ENCODE peak calls at places on chromosomes 7 and 10, in four cellular contexts. X is dermis microvascular lymphatic vessel endothelial cell, C is upper lobe of right lung, R is GM13976. A is an unnamed sample.

GRCh38 chr10:25493122-25493893 is 318.5 kb downstream of the GPR158 start:
- DNase-seq in X (no peak), C (no peak), R (no peak), A (no peak)

GRCh38 chr10:17476073-17476472 is 21.7 kb upstream of the ST8SIA6 start:
- DNase-seq in X (no peak), C (no peak), R (no peak), A (no peak)

GRCh38 chr10:125142946-125143345 is 17.4 kb downstream of the CTBP2 start:
- DNase-seq in X (no peak), C (no peak), R (no peak), A (no peak)

GRCh38 chr10:100192350-100192749 is 6.5 kb upstream of the ERLIN1 start:
- DNase-seq in X (no peak), C (no peak), R (no peak), A (no peak)

GRCh38 chr10:82882722-82883121 is 1007.7 kb downstream of the NRG3 start:
- DNase-seq in X (no peak), C (no peak), R (no peak), A (no peak)

GRCh38 chr10:113128450-113129105 is 178.5 kb downstream of the TCF7L2 start:
- DNase-seq in X (no peak), C (no peak), R (no peak), A (no peak)

GRCh38 chr7:2261611-2262010 is 19.6 kb downstream of the NUDT1 start:
- DNase-seq in X (no peak), C (no peak), R (peak), A (peak)

GRCh38 chr7:106071999-106072714 is 40.0 kb downstream of the SYPL1 start:
- DNase-seq in X (peak), C (no peak), R (no peak), A (no peak)

GRCh38 chr7:101125989-101126650 is 784 bp upstream of the SERPINE1 start:
- DNase-seq in X (no peak), C (peak), R (no peak), A (peak)

GRCh38 chr10:30422981-30423654 is 10.9 kb upstream of the MAP3K8 start:
- DNase-seq in X (no peak), C (peak), R (no peak), A (no peak)

GRCh38 chr10:78685466-78686163 is 383.2 kb upstream of the ZMIZ1 start:
- DNase-seq in X (no peak), C (no peak), R (no peak), A (no peak)

GRCh38 chr7:103632972-103633371 is 187.0 kb upstream of the SLC26A5 start:
- DNase-seq in X (no peak), C (no peak), R (no peak), A (no peak)

GRCh38 chr10:59004392-59004791 is 172.1 kb upstream of the PHYHIPL start:
- DNase-seq in X (no peak), C (no peak), R (no peak), A (no peak)

GRCh38 chr7:133770863-133771492 is 356.2 kb upstream of the LRGUK start:
- DNase-seq in X (no peak), C (no peak), R (no peak), A (no peak)

GRCh38 chr7:64559206-64559605 is 3.7 kb downstream of the ZNF680 start:
- DNase-seq in X (no peak), C (no peak), R (no peak), A (no peak)

GRCh38 chr10:89332718-89333281 is 5.0 kb downstream of the IFIT3 start:
- DNase-seq in X (no peak), C (no peak), R (no peak), A (peak)

GRCh38 chr10:13961096-13961495 is 369.6 kb downstream of the FRMD4A start:
- DNase-seq in X (no peak), C (no peak), R (no peak), A (no peak)

GRCh38 chr10:77773631-77774426 is 136.2 kb upstream of the KCNMA1 start:
- DNase-seq in X (no peak), C (no peak), R (no peak), A (no peak)